ENCODE peak calls at places on chromosomes 13 and 19, in four cellular contexts. R is GM23338, L is HCT116, U is MM.1S. I is an unnamed sample.

GRCh38 chr13:30121666-30122065 is 185.7 kb downstream of the KATNAL1 start:
- DNase-seq in R (no peak), L (no peak), U (no peak), I (no peak)

GRCh38 chr13:36673838-36674326 is at the start of gene SERTM1:
- DNase-seq in R (peak; percentile 93), L (no peak), U (no peak), I (peak; percentile 94)

GRCh38 chr19:18845961-18846360 is 14.2 kb downstream of the UPF1 start:
- DNase-seq in R (no peak), L (no peak), U (no peak), I (no peak)

GRCh38 chr19:55289117-55289796 is 5.5 kb downstream of the BRSK1 start:
- DNase-seq in R (no peak), L (no peak), U (no peak), I (no peak)

GRCh38 chr19:13155472-13156284 is 5.5 kb downstream of the IER2 start:
- DNase-seq in R (peak; percentile 93), L (no peak), U (no peak), I (peak; percentile 96)

GRCh38 chr19:40691421-40692211 is 1.2 kb upstream of the NUMBL start:
- DNase-seq in R (peak; percentile 71), L (no peak), U (no peak), I (peak; percentile 28)

GRCh38 chr13:65592757-65593156 is 1637.4 kb downstream of the PCDH9 start:
- DNase-seq in R (no peak), L (no peak), U (no peak), I (no peak)

GRCh38 chr19:18044825-18045304 is 36.9 kb downstream of the ARRDC2 start:
- DNase-seq in R (peak; percentile 77), L (no peak), U (peak; percentile 93), I (peak; percentile 28)

GRCh38 chr19:58544591-58545285 is 874 bp downstream of the TRIM28 start:
- DNase-seq in R (peak; percentile 49), L (no peak), U (peak; percentile 64), I (peak; percentile 90)

GRCh38 chr19:33246729-33247440 is 21.2 kb upstream of the SLC7A10 start:
- DNase-seq in R (no peak), L (no peak), U (no peak), I (no peak)

GRCh38 chr13:102355251-102355650 is 46.6 kb downstream of the FGF14 start:
- DNase-seq in R (no peak), L (no peak), U (no peak), I (no peak)

GRCh38 chr19:19425170-19425875 is 19.8 kb downstream of the GATAD2A start:
- DNase-seq in R (no peak), L (no peak), U (no peak), I (no peak)

GRCh38 chr19:13794388-13794751 is 873 bp upstream of the ZSWIM4 start:
- DNase-seq in R (peak; percentile 39), L (no peak), U (no peak), I (no peak)

DNA sequence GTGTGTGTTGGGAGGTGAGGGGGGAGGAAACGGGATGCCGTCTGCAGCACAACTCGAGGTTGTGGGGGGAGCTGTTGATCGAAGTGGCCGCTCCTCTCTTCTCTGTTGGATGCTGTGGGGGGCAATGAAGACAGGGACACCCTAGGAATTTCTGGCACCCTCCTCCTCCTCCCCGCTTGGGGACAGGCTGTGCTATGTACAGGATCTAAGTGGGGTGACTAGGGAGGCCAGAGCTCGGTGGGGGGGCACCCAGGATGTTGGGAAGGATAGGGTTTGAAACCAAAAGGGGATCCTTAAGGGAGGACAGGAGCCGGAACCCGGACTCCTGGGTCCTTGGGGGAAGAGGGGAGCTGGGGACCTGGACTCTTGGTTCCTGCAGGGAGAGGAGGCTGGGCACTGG is 2.0 kb downstream of the GRIN2D start:
- DNase-seq in R (no peak), L (no peak), U (no peak), I (no peak)
- TF ChIP-seq EZH2phosphoT487 in R (no peak), L (no peak), U (no peak), I (no peak)

DNA sequence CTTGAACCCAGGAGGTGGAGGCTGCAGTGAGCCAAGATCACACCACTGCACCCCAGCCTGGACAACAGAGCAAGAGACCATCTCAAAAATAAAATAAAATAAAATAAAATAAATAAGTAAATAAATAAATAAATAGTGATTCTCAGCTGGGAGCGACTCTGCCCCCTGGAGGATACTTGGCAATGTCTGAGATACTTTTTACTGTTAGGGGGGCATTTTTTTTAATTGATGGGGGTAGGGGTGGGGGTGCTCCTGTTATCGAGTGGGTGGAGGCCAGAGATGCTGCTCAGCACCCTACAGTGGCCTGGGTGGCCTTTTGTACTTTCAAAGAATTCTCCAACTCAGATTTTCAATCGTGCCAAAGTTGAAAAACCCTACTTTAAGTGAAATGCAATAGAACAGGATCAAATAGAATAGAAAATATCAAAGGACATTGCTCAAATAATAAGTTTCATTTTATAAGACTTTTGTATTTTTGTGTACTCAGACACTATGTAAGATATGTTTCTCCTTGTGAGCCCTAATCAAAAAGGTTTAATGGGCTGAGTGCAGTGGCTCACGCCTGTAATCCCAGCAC is 7.1 kb upstream of the CLPP start:
- DNase-seq in R (peak; percentile 35), L (no peak), U (no peak), I (no peak)
- TF ChIP-seq CTCF in R (peak; percentile 53), L (peak; percentile 56), U (peak; percentile 34), I (peak; percentile 31)

GRCh38 chr13:33050161-33050560 is 33.9 kb downstream of the KL start:
- DNase-seq in R (no peak), L (no peak), U (no peak), I (no peak)

GRCh38 chr13:33051632-33052031 is 35.4 kb downstream of the KL start:
- DNase-seq in R (no peak), L (no peak), U (peak; percentile 40), I (no peak)

GRCh38 chr13:33040116-33040515 is 23.9 kb downstream of the KL start:
- DNase-seq in R (no peak), L (no peak), U (no peak), I (no peak)

GRCh38 chr13:33045829-33046592 is 29.8 kb downstream of the KL start:
- DNase-seq in R (no peak), L (no peak), U (no peak), I (no peak)
- H3K4me3 ChIP-seq in R (no peak overlapping the region), L (no peak overlapping the region), U (no peak overlapping the region), I (no peak overlapping the region)

GRCh38 chr19:3710265-3710812 is 2.2 kb downstream of the TJP3 start:
- DNase-seq in R (peak; percentile 68), L (peak; percentile 83), U (no peak), I (no peak)
- TF ChIP-seq EZH2phosphoT487 in R (no peak), L (no peak), U (no peak), I (no peak)

GRCh38 chr19:9189538-9189937 is 10.8 kb downstream of the OR7D2 start:
- DNase-seq in R (no peak), L (no peak), U (no peak), I (peak; percentile 12)
- TF ChIP-seq CTCF in R (no peak), L (no peak), U (no peak), I (no peak)

GRCh38 chr13:113882716-113883115 is 18.8 kb upstream of the GAS6 start:
- DNase-seq in R (peak; percentile 19), L (no peak), U (no peak), I (no peak)
- H3K4me3 ChIP-seq in R (no peak overlapping the region), L (no peak overlapping the region), U (no peak overlapping the region), I (no peak overlapping the region)

DNA sequence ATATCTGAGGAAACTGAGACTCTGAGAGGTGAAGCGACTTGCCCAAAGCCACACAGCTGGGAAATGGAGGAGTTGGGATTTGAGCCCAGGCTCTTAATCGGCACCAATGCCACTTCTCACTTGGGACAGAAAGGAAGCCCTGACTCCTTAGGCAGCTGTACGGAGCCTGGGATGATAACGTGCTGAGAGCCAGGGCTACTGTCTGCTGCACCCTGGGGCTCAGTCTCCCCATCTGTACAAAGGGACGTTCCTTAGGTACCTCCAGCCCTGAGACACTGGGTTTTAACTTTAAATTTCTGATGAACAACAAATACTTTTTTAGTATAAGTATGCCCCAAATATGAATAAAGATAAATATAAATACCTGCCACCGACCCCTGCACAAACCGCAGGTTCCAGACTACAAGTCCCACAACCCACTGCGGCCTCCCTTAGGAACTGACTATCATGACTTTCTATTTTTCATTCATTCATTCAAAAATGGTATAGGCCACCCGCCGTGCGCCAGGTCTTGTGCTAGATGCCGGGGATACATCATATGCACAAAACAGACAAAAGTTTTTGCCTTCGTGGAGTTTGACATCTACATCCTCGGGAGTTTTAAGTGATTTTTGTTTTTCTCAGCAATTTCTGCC is 766 bp upstream of the NCLN start:
- DNase-seq in R (peak; percentile 82), L (no peak), U (no peak), I (peak; percentile 79)
- TF ChIP-seq EZH2phosphoT487 in R (no peak), L (no peak), U (no peak), I (no peak)

I was measured in neural progenitor cell.